ENCODE peak calls at places on chromosomes 12 and 14, in ten cellular contexts. J, G, A, K, H, T, W, P, O and U are unnamed samples.

GRCh38 chr12:57717846-57718640 is 20.5 kb downstream of the AGAP2 start:
- DNase-seq in J (no peak), G (no peak), A (no peak), K (no peak), H (no peak), T (no peak), W (no peak), P (no peak), O (no peak), U (no peak)

GRCh38 chr14:24032727-24033418 is 18.9 kb upstream of the CARMIL3 start:
- DNase-seq in J (peak), G (peak), A (no peak), K (no peak), H (peak), T (peak), W (peak), P (peak), O (peak), U (no peak)

GRCh38 chr14:69652942-69653680 is 41.7 kb downstream of the SUSD6 start:
- DNase-seq in J (no peak), G (no peak), A (no peak), K (no peak), H (peak), T (no peak), W (no peak), P (no peak), O (no peak), U (no peak)

GRCh38 chr12:111074559-111074958 is 154.2 kb upstream of the MYL2 start:
- DNase-seq in J (no peak), G (no peak), A (no peak), K (no peak), H (no peak), T (no peak), W (no peak), P (no peak), O (no peak), U (peak)

GRCh38 chr14:54189358-54190354 is 207.2 kb upstream of the CDKN3 start:
- DNase-seq in J (no peak), G (peak), A (peak), K (no peak), H (peak), T (peak), W (peak), P (no peak), O (peak), U (no peak)

GRCh38 chr12:69688021-69688420 is 11.1 kb downstream of the BEST3 start:
- DNase-seq in J (peak), G (peak), A (no peak), K (no peak), H (peak), T (peak), W (no peak), P (no peak), O (no peak), U (no peak)

GRCh38 chr14:75812592-75812991 is 151.5 kb downstream of the TTLL5 start:
- DNase-seq in J (no peak), G (no peak), A (no peak), K (no peak), H (no peak), T (no peak), W (no peak), P (no peak), O (no peak), U (no peak)

GRCh38 chr14:94748667-94749347 is 21.1 kb downstream of the GSC start:
- DNase-seq in J (peak), G (no peak), A (peak), K (no peak), H (no peak), T (peak), W (no peak), P (peak), O (no peak), U (no peak)

GRCh38 chr12:41466300-41466699 is 278.2 kb downstream of the PDZRN4 start:
- DNase-seq in J (no peak), G (no peak), A (no peak), K (no peak), H (no peak), T (no peak), W (no peak), P (no peak), O (no peak), U (no peak)
- H3K27ac ChIP-seq in J (no peak), G (no peak), A (no peak), K (no peak), H (no peak), T (no peak), W (peak), P (no peak), O (no peak), U (no peak)

DNA sequence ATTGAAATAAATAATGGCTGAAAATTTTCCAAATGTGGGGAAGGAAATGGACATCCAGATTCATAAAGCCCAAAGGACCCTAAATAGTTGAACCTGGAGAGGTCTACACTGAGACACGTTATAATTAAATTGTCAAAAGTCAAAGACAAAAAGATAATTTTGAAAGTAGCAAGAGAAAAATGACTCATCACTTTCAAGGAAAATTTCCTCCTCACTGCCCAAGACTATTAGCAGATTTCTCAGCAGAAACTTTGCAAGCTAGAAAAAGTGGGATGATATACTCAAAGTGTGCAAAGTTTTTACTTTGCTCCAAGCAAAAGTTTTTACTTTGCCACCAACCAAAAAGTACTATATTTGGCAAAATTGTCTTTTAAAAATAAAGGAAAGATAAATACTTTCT is 15.9 kb upstream of the KRT83 start:
- DNase-seq in J (no peak), G (peak), A (no peak), K (no peak), H (no peak), T (peak), W (peak), P (no peak), O (no peak), U (no peak)
- TF ChIP-seq CTCF in J (no peak), G (no peak), A (no peak), K (no peak), H (no peak), T (no peak), W (no peak), P (no peak), O (no peak), U (no peak)

DNA sequence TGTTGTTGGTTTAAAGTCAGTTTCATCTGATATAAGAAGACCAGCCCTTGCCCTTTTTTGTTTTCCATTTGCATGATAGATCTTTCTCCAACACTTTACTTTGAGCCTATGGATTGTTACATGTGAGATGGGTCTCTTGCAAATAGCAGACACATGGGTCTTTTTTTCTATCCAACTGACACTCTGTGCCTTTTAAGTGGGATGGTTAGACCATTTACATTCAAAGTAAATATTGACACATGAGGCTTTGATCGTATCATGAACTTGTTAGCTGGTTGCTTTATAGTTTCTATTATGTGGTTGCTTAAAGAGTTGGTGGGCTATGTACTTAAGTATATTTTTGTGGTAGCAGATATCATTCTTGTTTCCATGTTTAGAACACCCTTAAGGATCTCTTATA is 213.4 kb upstream of the G2E3 start:
- DNase-seq in J (peak), G (no peak), A (no peak), K (no peak), H (no peak), T (no peak), W (no peak), P (no peak), O (no peak), U (no peak)
- H3K27ac ChIP-seq in J (no peak), G (no peak), A (no peak), K (no peak), H (no peak), T (no peak), W (no peak), P (no peak), O (no peak), U (no peak)

GRCh38 chr12:89364058-89364457 is 11.8 kb upstream of the DUSP6 start:
- DNase-seq in J (no peak), G (no peak), A (no peak), K (no peak), H (no peak), T (no peak), W (no peak), P (no peak), O (no peak), U (no peak)
- TF ChIP-seq CTCF in J (no peak), G (no peak), A (no peak), K (no peak), H (no peak), T (no peak), W (no peak), P (no peak), O (no peak), U (no peak)

GRCh38 chr12:89950421-89950820 is 241.8 kb upstream of the ATP2B1 start:
- DNase-seq in J (no peak), G (no peak), A (no peak), K (no peak), H (no peak), T (no peak), W (no peak), P (no peak), O (no peak), U (no peak)

GRCh38 chr12:89949457-89950195 is 241.0 kb upstream of the ATP2B1 start:
- DNase-seq in J (peak), G (peak), A (peak), K (no peak), H (peak), T (peak), W (peak), P (peak), O (peak), U (no peak)

GRCh38 chr12:89947437-89948265 is 239.0 kb upstream of the ATP2B1 start:
- DNase-seq in J (no peak), G (peak), A (peak), K (peak), H (peak), T (peak), W (peak), P (peak), O (peak), U (no peak)

GRCh38 chr12:89946518-89946917 is 237.9 kb upstream of the ATP2B1 start:
- DNase-seq in J (no peak), G (no peak), A (no peak), K (no peak), H (no peak), T (no peak), W (no peak), P (no peak), O (no peak), U (no peak)

GRCh38 chr12:89948266-89949175 is 239.9 kb upstream of the ATP2B1 start:
- DNase-seq in J (no peak), G (no peak), A (no peak), K (no peak), H (no peak), T (no peak), W (no peak), P (no peak), O (no peak), U (no peak)
- H3K27ac ChIP-seq in J (no peak), G (peak), A (peak), K (no peak), H (peak), T (peak), W (peak), P (peak), O (peak), U (peak)

DNA sequence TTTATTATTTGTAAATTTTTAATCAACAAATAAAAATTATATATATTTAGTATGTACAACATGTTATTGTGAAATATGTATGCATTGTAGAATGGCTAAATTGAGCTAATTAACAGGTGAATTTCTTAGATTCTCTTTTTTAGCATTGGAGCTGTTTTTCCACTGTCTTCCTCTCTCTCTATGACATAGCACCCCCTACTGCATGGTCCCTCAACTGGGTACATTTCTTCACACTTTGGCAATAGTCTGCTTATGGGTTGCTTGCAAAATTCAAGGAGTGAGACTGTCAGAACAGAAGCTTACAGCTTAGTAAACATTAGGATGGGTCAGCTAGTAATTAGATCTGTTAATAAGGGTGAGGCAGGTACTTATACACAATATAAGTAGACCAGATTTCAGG is 658.5 kb upstream of the MGAT4C start:
- DNase-seq in J (peak), G (peak), A (peak), K (no peak), H (peak), T (peak), W (peak), P (peak), O (peak), U (no peak)
- TF ChIP-seq CTCF in J (no peak), G (peak), A (peak), K (no peak), H (peak), T (peak), W (peak), P (peak), O (peak), U (no peak)

GRCh38 chr12:116257213-116257612 is 20.3 kb downstream of the MED13L start:
- DNase-seq in J (no peak), G (peak), A (peak), K (no peak), H (no peak), T (no peak), W (peak), P (no peak), O (peak), U (no peak)
- H3K27ac ChIP-seq in J (no peak), G (no peak), A (no peak), K (no peak), H (no peak), T (no peak), W (peak), P (peak), O (no peak), U (no peak)